ENCODE peak calls at places on chromosomes 13 and 19, in eight cellular contexts. N, Y, U, F, G, L, T and R are unnamed samples. For H3K27me3, the result is how much of the 10 kb centered on the place peaks cover.

GRCh38 chr13:113926301-113926761 is 47.5 kb downstream of the C13orf46 start:
- DNase-seq in N (no peak), Y (no peak), U (no peak), F (no peak), G (no peak), L (no peak), T (no peak), R (no peak)

GRCh38 chr13:109140777-109141354 is 511.5 kb downstream of the MYO16 start:
- DNase-seq in N (peak), Y (no peak), U (no peak), F (no peak), G (peak), L (no peak), T (no peak), R (no peak)

GRCh38 chr19:8216357-8216756 is 7.2 kb downstream of the CERS4 start:
- DNase-seq in N (no peak), Y (no peak), U (no peak), F (no peak), G (no peak), L (no peak), T (no peak), R (no peak)

GRCh38 chr13:44385401-44385800 is 11.8 kb downstream of the SERP2 start:
- DNase-seq in N (no peak), Y (no peak), U (no peak), F (no peak), G (no peak), L (no peak), T (no peak), R (no peak)

GRCh38 chr13:69324109-69324886 is 783.3 kb upstream of the ATXN8OS start:
- DNase-seq in N (peak), Y (peak), U (no peak), F (peak), G (peak), L (no peak), T (no peak), R (no peak)

GRCh38 chr13:93621051-93621450 is 394.4 kb downstream of the GPC6 start:
- DNase-seq in N (no peak), Y (no peak), U (no peak), F (no peak), G (no peak), L (no peak), T (no peak), R (no peak)

GRCh38 chr19:4302238-4302630 is at the start of gene TMIGD2:
- DNase-seq in N (no peak), Y (no peak), U (no peak), F (no peak), G (peak), L (no peak), T (no peak), R (no peak)

GRCh38 chr13:33931397-33931987 is 113.5 kb downstream of the RFC3 start:
- DNase-seq in N (peak), Y (peak), U (no peak), F (peak), G (peak), L (peak), T (peak), R (peak)

GRCh38 chr19:30428281-30428680 is 56.1 kb downstream of the ZNF536 start:
- DNase-seq in N (no peak), Y (no peak), U (no peak), F (no peak), G (no peak), L (no peak), T (no peak), R (no peak)

GRCh38 chr13:27673911-27674310 is 52.2 kb downstream of the POLR1D start:
- DNase-seq in N (no peak), Y (no peak), U (no peak), F (no peak), G (no peak), L (no peak), T (no peak), R (no peak)

GRCh38 chr19:3275068-3275582 is 50.7 kb downstream of the CELF5 start:
- DNase-seq in N (peak), Y (peak), U (no peak), F (peak), G (no peak), L (peak), T (no peak), R (no peak)

GRCh38 chr19:5880604-5881078 is 10.3 kb upstream of the FUT5 start:
- DNase-seq in N (peak), Y (no peak), U (no peak), F (peak), G (no peak), L (no peak), T (no peak), R (no peak)

GRCh38 chr19:46426506-46427162 is 2.1 kb downstream of the PNMA8C start:
- DNase-seq in N (peak), Y (no peak), U (peak), F (peak), G (peak), L (peak), T (no peak), R (peak)

GRCh38 chr19:15161028-15161984 is 39.5 kb downstream of the NOTCH3 start:
- DNase-seq in N (peak), Y (peak), U (no peak), F (peak), G (peak), L (peak), T (no peak), R (no peak)

GRCh38 chr13:102872131-102872530 is 26.3 kb downstream of the ERCC5 start:
- DNase-seq in N (no peak), Y (no peak), U (no peak), F (no peak), G (no peak), L (no peak), T (no peak), R (no peak)

GRCh38 chr19:34962945-34963530 is 991 bp downstream of the ZNF792 start:
- DNase-seq in N (no peak), Y (no peak), U (no peak), F (no peak), G (peak), L (peak), T (no peak), R (peak)

GRCh38 chr19:50067575-50067974 is 41.8 kb downstream of the ZNF473 start:
- DNase-seq in N (no peak), Y (no peak), U (no peak), F (no peak), G (no peak), L (no peak), T (no peak), R (no peak)

GRCh38 chr13:28408235-28408848 is 86.6 kb downstream of the FLT1 start:
- DNase-seq in N (no peak), Y (no peak), U (no peak), F (no peak), G (no peak), L (peak), T (no peak), R (peak)

GRCh38 chr19:10292206-10292788 is 2.5 kb downstream of the ICAM5 start:
- DNase-seq in N (peak), Y (peak), U (peak), F (peak), G (peak), L (peak), T (no peak), R (peak)

GRCh38 chr13:65593298-65593874 is 1636.8 kb downstream of the PCDH9 start:
- DNase-seq in N (no peak), Y (no peak), U (no peak), F (no peak), G (no peak), L (no peak), T (no peak), R (no peak)

GRCh38 chr13:25179810-25180437 is 7.8 kb upstream of the AMER2 start:
- DNase-seq in N (no peak), Y (no peak), U (peak), F (no peak), G (no peak), L (no peak), T (no peak), R (no peak)

GRCh38 chr13:32829676-32830091 is 186.5 kb upstream of the KL start:
- DNase-seq in N (no peak), Y (peak), U (no peak), F (no peak), G (no peak), L (no peak), T (no peak), R (no peak)

GRCh38 chr13:62040806-62041205 is 625.2 kb upstream of the PCDH20 start:
- DNase-seq in N (no peak), Y (no peak), U (no peak), F (no peak), G (no peak), L (no peak), T (no peak), R (no peak)

GRCh38 chr19:7622933-7623685 is 6.2 kb downstream of the XAB2 start:
- DNase-seq in N (peak), Y (no peak), U (peak), F (no peak), G (no peak), L (peak), T (no peak), R (no peak)

GRCh38 chr13:35720690-35721554 is 244.4 kb upstream of the MAB21L1 start:
- DNase-seq in N (peak), Y (peak), U (peak), F (peak), G (peak), L (peak), T (no peak), R (peak)

GRCh38 chr19:14369399-14370168 is 11.7 kb upstream of the ADGRE5 start:
- DNase-seq in N (no peak), Y (no peak), U (no peak), F (no peak), G (no peak), L (peak), T (no peak), R (no peak)

GRCh38 chr13:94749162-94749561 is 36.8 kb upstream of the SOX21 start:
- DNase-seq in N (no peak), Y (no peak), U (no peak), F (no peak), G (no peak), L (no peak), T (no peak), R (no peak)

DNA sequence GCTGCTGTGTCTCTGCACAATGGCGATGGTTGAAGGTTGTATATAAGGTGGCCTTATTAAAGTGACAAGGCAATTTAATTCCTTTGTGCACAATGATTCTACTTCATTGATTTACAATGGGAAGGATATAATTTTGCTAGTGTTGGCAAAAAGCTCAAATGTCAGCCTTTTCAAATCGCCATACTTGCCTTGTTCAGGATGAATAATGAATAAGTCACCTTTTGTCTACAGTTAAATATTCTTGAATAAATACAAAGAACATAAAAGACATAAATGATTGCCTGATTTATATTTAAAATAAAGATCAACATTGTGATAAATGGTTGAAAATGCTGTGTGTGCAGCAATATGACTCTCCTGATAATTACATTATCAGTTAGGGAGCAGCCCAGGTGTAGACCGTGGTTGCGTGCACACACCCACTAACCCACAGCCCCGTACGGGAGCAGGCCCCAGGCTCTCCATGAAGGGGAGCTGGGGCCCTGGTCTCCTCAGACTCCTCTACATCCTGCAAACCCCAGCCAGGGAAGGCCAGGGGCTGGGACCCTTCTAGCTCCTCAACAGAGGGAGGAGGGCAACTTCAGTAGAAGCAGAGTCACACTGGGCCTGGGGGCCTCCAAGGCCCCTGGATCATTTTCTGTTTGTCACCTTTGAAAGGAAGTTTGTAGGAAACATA is 64.9 kb downstream of the TEX29 start:
- DNase-seq in N (no peak), Y (no peak), U (no peak), F (no peak), G (no peak), L (no peak), T (no peak), R (no peak)
- H2AFZ ChIP-seq in N (no peak), Y (no peak), U (no peak), F (no peak), G (no peak), L (no peak), T (no peak), R (no peak)

GRCh38 chr19:56842421-56842820 is 1.9 kb upstream of the PEG3 start:
- DNase-seq in N (no peak), Y (no peak), U (no peak), F (no peak), G (no peak), L (no peak), T (no peak), R (no peak)

GRCh38 chr19:56841194-56841546 is 644 bp upstream of the PEG3 start:
- DNase-seq in N (no peak), Y (no peak), U (no peak), F (peak), G (no peak), L (no peak), T (no peak), R (no peak)

GRCh38 chr19:56838930-56839664 is 1.4 kb downstream of the PEG3 start:
- DNase-seq in N (no peak), Y (no peak), U (no peak), F (peak), G (peak), L (no peak), T (no peak), R (peak)

GRCh38 chr19:56839665-56840451 is 668 bp downstream of the PEG3 start:
- DNase-seq in N (no peak), Y (no peak), U (no peak), F (peak), G (peak), L (no peak), T (no peak), R (peak)

GRCh38 chr19:56840452-56841193 is at the start of the genes PEG3 and ZIM2:
- DNase-seq in N (no peak), Y (no peak), U (no peak), F (peak), G (peak), L (no peak), T (no peak), R (no peak)
- TF ChIP-seq POLR2AphosphoS5 in N (no peak), Y (no peak), U (no peak), F (peak), G (no peak), L (no peak), T (no peak), R (no peak)

DNA sequence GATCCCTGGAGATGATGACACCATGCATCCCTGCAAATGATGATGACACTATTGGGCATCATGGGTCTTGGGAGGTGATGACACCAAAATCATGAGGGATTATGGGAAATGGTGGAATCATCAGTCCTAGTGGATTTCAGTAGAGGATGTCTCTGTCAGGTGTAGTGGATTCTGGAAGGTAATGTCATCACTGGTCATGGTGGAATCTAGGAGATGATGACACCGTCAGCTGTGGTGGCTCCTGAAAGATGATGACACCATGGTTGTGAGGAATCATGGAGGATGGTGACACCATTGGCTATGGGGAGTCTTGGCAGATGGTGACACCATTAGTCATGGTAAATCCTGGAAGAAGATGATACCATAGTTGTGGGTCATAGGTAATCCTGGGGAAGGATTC is 11.9 kb downstream of the SHISA7 start:
- DNase-seq in N (no peak), Y (no peak), U (no peak), F (no peak), G (no peak), L (no peak), T (no peak), R (no peak)
- H3K27me3 ChIP-seq in N (under half), Y (under half), U (under half), F (under half), G (under half), L (under half), T (under half), R (under half)

DNA sequence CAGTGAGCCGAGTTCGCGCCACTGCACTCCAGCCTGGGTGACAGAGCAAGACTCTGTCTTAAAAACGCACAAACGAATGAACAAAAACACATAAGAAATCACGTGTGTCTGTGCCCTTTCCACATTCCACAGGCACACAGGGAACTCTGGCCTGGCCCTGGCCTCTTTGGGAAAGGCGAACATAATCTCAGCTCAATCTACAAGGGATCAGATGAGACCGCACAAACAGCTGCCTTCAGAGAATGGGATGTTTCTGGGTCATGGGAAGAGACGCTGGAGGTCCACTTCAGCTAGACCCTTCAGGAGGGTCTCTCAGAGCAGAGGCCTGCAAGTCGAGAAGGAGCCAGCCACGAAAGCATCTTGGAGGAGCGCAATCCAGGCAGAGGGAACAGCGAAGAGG is 6.3 kb upstream of the CRTC1 start:
- DNase-seq in N (no peak), Y (no peak), U (no peak), F (no peak), G (no peak), L (no peak), T (no peak), R (no peak)
- H2AFZ ChIP-seq in N (no peak), Y (no peak), U (no peak), F (peak), G (no peak), L (peak), T (no peak), R (no peak)

GRCh38 chr19:16542045-16542893 is at the start of gene CHERP:
- DNase-seq in N (peak), Y (peak), U (peak), F (peak), G (peak), L (peak), T (peak), R (peak)
- TF ChIP-seq POLR2AphosphoS5 in N (peak), Y (peak), U (peak), F (peak), G (peak), L (peak), T (peak), R (peak)

DNA sequence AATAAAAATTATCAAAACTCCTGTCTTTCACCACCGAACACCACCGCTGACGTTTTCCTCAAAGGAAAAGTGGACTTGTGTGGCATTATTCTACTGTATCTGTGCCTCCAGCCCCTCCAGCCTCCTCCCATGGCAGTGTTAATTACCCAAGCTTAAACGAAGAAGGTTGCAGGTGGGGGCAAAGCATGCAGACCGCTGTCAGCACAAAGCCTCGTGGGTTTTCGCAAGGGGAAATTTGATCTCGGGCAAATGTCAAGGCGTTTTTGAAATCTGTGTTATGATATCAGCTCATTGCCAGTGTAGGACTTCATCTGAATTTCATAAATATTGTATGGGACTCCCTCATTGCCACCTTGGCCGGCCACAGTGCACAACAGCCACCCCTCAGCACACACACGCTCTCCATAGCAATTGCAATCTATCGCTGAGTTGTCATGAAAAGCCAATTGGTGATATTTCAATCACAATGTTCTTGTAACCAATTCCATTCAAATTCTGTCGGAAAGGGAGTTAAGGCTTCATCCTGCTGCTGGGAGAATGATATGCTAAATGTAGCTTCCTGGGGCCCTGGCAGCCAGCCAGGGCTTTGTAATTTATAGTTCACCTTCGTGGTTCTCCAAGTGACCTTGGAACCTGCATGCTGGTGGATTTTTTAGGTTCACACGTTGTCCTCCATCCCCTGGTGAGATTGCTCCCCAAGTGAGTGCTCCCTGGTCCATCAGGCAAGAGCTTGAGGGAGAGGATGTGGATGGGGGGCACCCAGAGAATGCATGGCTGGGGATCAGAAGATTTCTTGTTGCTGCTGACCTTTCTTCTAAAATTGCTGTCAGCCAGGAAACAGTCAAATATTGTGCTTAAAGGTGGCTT is 16.6 kb downstream of the CHST8 start:
- DNase-seq in N (peak), Y (no peak), U (no peak), F (no peak), G (no peak), L (no peak), T (no peak), R (no peak)
- H3K27me3 ChIP-seq in N (under half), Y (under half), U (under half), F (under half), G (under half), L (under half), T (under half), R (under half)

DNA sequence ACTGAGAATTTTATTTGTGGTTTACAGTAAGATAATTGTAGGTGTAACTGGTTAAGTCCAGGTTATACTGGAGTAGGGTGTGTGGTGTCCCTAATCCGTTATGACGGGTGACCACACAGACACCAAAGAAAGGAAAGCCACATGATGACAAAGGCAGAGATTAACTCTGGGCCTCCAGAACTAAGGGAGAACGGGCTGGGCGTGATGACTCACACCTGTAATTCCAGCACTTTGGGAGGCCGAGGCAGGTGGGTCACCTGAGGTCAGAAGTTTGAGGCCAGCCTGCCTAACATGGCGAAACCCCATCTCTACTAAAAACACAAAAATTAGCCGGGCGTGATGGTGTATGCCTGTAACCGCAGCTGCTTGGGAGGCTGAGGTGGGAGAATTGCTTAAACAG is 10.2 kb upstream of the FUT2 start:
- DNase-seq in N (no peak), Y (no peak), U (no peak), F (peak), G (no peak), L (no peak), T (no peak), R (no peak)
- H2AFZ ChIP-seq in N (no peak), Y (no peak), U (no peak), F (no peak), G (no peak), L (no peak), T (no peak), R (no peak)

GRCh38 chr13:98385591-98385990 is 191.3 kb downstream of the STK24 start:
- DNase-seq in N (no peak), Y (no peak), U (no peak), F (no peak), G (no peak), L (no peak), T (no peak), R (no peak)
- TF ChIP-seq POLR2AphosphoS5 in N (no peak), Y (no peak), U (no peak), F (no peak), G (no peak), L (no peak), T (no peak), R (no peak)